ENCODE peak calls at places on chromosomes 13 and 19, in six cellular contexts. W is fibroblast of lung; A is adrenal gland; R is CD8-positive, alpha-beta T cell; F is body of pancreas; D is astrocyte. V is an unnamed sample.

GRCh38 chr13:22665531-22665930 is 515.2 kb upstream of the SGCG start:
- DNase-seq in R (no peak), W (no peak), D (no peak), A (no peak), F (no peak), V (no peak)

GRCh38 chr19:35088514-35088913 is 27.1 kb upstream of the FXYD3 start:
- DNase-seq in A (no peak), W (peak; percentile 77), F (no peak), R (no peak), D (peak; percentile 80), V (no peak)

GRCh38 chr19:17436094-17436873 is 12.2 kb downstream of the TMEM221 start:
- DNase-seq in F (no peak), R (no peak), A (no peak), W (no peak), D (no peak), V (no peak)

GRCh38 chr13:24074687-24075086 is 85.8 kb upstream of the SPATA13 start:
- DNase-seq in F (peak; percentile 62), W (no peak), A (peak; percentile 34), D (no peak), R (no peak), V (no peak)

GRCh38 chr19:30545752-30546151 is 173.6 kb downstream of the ZNF536 start:
- DNase-seq in F (no peak), W (no peak), R (no peak), D (no peak), A (no peak), V (no peak)

GRCh38 chr13:104436555-104436954 is 1370.3 kb upstream of the SLC10A2 start:
- DNase-seq in F (no peak), R (no peak), W (no peak), A (no peak), D (no peak), V (no peak)

GRCh38 chr13:113928701-113929627 is 44.9 kb downstream of the C13orf46 start:
- DNase-seq in A (peak; percentile 46), D (peak; percentile 51), F (peak; percentile 93), R (no peak), W (peak; percentile 90), V (peak; percentile 13)

GRCh38 chr13:67052550-67053237 is 177.4 kb downstream of the PCDH9 start:
- DNase-seq in D (no peak), W (no peak), F (no peak), A (no peak), R (no peak), V (no peak)

GRCh38 chr19:28652790-28653189 is 560.2 kb downstream of the UQCRFS1 start:
- DNase-seq in F (no peak), R (no peak), A (no peak), D (no peak), W (no peak), V (no peak)

GRCh38 chr19:35805518-35806102 is 7.0 kb downstream of the PRODH2 start:
- DNase-seq in W (no peak), A (no peak), D (no peak), R (no peak), F (no peak), V (no peak)

GRCh38 chr13:43786766-43787517 is at the start of gene ENOX1:
- DNase-seq in A (peak; percentile 45), D (peak; percentile 51), F (peak; percentile 51), R (no peak), W (peak; percentile 84), V (no peak)

GRCh38 chr13:43245374-43245964 is 222.1 kb downstream of the DNAJC15 start:
- DNase-seq in R (no peak), A (no peak), W (peak; percentile 91), F (no peak), D (peak; percentile 92), V (no peak)

GRCh38 chr19:10503002-10503789 is at the start of gene KEAP1:
- DNase-seq in F (peak; percentile 49), A (peak; percentile 38), W (peak; percentile 36), R (no peak), D (no peak), V (no peak)

GRCh38 chr13:31045621-31046081 is 113.2 kb downstream of the TEX26 start:
- DNase-seq in W (peak; percentile 93), D (peak; percentile 95), A (peak; percentile 82), F (peak; percentile 21), R (peak; percentile 43), V (no peak)

GRCh38 chr19:21482863-21483276 is 22.5 kb upstream of the ZNF429 start:
- DNase-seq in W (peak; percentile 48), D (peak; percentile 3), F (peak; percentile 69), R (peak; percentile 61), A (peak; percentile 52), V (peak; percentile 44)

GRCh38 chr13:40665061-40665753 is 1.2 kb downstream of the FOXO1 start:
- DNase-seq in D (peak; percentile 22), R (peak; percentile 6), A (peak; percentile 50), F (peak; percentile 44), W (no peak), V (peak; percentile 46)

GRCh38 chr19:5205937-5206750 is 134.5 kb downstream of the PTPRS start:
- DNase-seq in F (no peak), D (no peak), R (no peak), A (no peak), W (no peak), V (no peak)

GRCh38 chr13:103236213-103236612 is 170.0 kb upstream of the SLC10A2 start:
- DNase-seq in D (no peak), R (no peak), A (no peak), F (no peak), W (peak; percentile 47), V (no peak)

GRCh38 chr19:7801020-7801570 is 28.9 kb upstream of the EVI5L start:
- DNase-seq in F (no peak), D (no peak), R (no peak), W (no peak), A (no peak), V (no peak)

GRCh38 chr13:25934127-25934526 is 117.7 kb downstream of the SHISA2 start:
- DNase-seq in R (no peak), D (no peak), F (no peak), W (no peak), A (no peak), V (no peak)

GRCh38 chr13:110015253-110015652 is 228.9 kb upstream of the IRS2 start:
- DNase-seq in A (no peak), R (no peak), F (peak; percentile 74), W (peak; percentile 55), D (peak; percentile 42), V (no peak)

GRCh38 chr19:19006213-19006612 is 27.1 kb downstream of the SUGP2 start:
- DNase-seq in A (peak; percentile 50), R (no peak), F (no peak), W (no peak), D (no peak), V (no peak)

DNA sequence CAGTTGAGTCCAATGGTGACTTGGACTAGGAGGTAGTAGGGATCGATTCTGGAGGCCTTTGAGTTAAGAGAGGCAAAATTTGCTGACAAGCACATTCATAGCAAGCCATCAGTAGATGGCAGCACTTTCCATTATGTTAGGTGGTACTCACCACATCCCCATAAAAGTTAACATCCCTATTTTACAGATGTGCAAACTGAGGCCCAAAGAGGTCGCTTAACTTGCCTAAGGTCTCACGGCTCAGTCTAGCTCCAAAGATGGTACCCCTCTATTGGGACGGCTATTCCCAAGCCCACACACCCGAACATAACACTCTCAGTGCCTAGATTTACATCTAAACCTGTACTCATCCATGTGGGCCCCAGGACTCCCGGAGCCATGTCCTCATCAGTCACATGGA is 21.5 kb upstream of the FOSB start:
- DNase-seq in W (peak; percentile 60), A (no peak), D (no peak), F (no peak), R (no peak), V (no peak)
- TF ChIP-seq CTCF in W (peak; percentile 49), A (no peak), D (peak; percentile 48), F (peak; percentile 24), R (peak; percentile 20), V (peak; percentile 55)

DNA sequence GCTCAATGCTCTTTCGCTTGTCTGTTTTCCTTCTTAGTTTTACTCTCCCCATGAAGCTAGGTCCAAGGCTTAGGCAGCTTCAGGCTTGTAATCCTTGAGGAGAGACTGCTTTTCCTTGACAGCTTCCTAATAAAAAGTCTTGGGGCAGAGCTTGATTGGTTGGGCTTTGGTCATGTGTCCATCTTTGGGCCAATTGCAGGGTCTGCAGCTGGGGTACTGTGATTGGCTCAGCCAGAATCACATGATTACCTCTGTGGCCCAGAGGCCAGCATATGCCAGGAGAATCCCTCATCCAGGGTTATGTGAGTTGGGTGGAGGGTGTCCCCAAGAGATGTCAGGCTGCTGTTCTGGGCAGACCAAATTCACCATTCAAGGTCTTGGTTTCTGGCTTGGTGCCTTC is 8.1 kb downstream of the KLK1 start:
- DNase-seq in D (no peak), A (no peak), F (no peak), R (no peak), W (no peak), V (no peak)
- TF ChIP-seq CTCF in D (no peak), A (no peak), F (no peak), R (no peak), W (no peak), V (no peak)

GRCh38 chr19:52535831-52536800 is 8.6 kb downstream of the ZNF808 start:
- DNase-seq in F (peak; percentile 66), W (peak; percentile 71), A (peak; percentile 85), R (peak; percentile 86), D (peak; percentile 64), V (peak; percentile 86)
- TF ChIP-seq CTCF in F (no peak), W (no peak), A (no peak), R (peak; percentile 19), D (no peak), V (peak; percentile 21)

DNA sequence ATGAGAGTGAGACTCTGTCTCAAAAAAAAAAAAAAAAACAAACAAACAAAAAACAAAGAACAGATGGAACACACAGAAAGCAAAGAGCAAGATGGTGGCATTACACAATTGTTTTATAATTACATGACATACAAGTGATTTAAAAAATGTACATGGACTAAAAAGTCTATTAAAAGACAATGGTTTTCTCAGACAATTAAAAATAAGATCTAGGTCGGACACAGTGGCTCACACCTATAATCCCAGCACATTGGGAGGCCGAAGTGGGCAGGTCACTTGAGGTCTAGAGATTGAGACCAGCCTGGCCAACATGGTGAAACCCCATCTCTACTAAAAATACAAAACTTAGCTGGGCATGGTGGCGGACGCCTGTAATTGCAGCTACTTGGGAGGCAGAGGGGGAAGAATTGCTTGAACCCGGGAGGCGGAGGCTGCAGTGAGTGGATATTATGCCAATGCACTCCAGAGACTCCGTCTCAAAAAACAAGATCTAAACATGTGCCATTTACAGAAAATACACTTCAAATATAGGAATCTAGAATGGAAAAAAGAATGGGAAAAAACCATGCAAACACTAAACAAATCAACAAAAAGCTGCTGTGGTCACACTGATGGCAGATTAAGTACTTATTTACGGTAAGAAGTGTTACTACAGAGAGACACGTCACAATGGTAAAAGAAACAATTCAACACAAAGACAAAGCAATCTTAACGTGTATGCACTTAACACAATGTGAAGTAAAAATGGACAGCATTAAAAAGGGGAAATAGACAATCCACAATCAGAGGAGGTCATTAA is 26.7 kb downstream of the MIER2 start:
- DNase-seq in D (no peak), R (no peak), F (no peak), W (no peak), A (no peak), V (no peak)
- TF ChIP-seq CTCF in D (no peak), R (no peak), F (no peak), W (no peak), A (no peak), V (no peak)

GRCh38 chr19:11673608-11674041 is 65.1 kb downstream of the ZNF823 start:
- DNase-seq in A (peak; percentile 61), R (no peak), D (peak; percentile 30), W (peak; percentile 73), F (peak; percentile 71), V (no peak)
- TF ChIP-seq CTCF in A (peak; percentile 40), R (no peak), D (no peak), W (peak; percentile 92), F (peak; percentile 72), V (no peak)

V was measured in natural killer cell.